ENCODE peak calls at places on chromosomes 12 and 14, in six cellular contexts. Y is adipocyte, T is HCT116, O is Caco-2, H is upper lobe of right lung, W is tibial nerve. D is an unnamed sample. For H3K9me3, the result is how much of the 10 kb centered on the place peaks cover.

GRCh38 chr14:87461704-87462103 is 531.3 kb downstream of the GALC start:
- DNase-seq in Y (no peak), T (no peak), O (no peak), H (no peak), W (no peak), D (no peak)

GRCh38 chr14:38749936-38750335 is 353.1 kb downstream of the SEC23A start:
- DNase-seq in Y (no peak), T (no peak), O (no peak), H (no peak), W (no peak), D (no peak)

GRCh38 chr14:94174622-94175402 is 690 bp downstream of the PPP4R4 start:
- DNase-seq in Y (peak), T (no peak), O (no peak), H (no peak), W (no peak), D (no peak)

GRCh38 chr14:97458302-97459137 is 661.3 kb downstream of the VRK1 start:
- DNase-seq in Y (no peak), T (no peak), O (no peak), H (no peak), W (no peak), D (peak)

GRCh38 chr14:50792634-50793068 is 38.3 kb downstream of the NIN start:
- DNase-seq in Y (no peak), T (no peak), O (no peak), H (no peak), W (no peak), D (no peak)

GRCh38 chr12:122862872-122863701 is 27.8 kb downstream of the HIP1R start:
- DNase-seq in Y (no peak), T (no peak), O (peak), H (peak), W (no peak), D (no peak)

GRCh38 chr12:93790472-93791152 is 113.4 kb downstream of the CRADD start:
- DNase-seq in Y (peak), T (no peak), O (no peak), H (no peak), W (no peak), D (no peak)

GRCh38 chr12:4849024-4849594 is 60.6 kb upstream of the KCNA1 start:
- DNase-seq in Y (peak), T (no peak), O (no peak), H (no peak), W (no peak), D (no peak)

GRCh38 chr12:72139411-72139810 is 132.8 kb upstream of the TRHDE start:
- DNase-seq in Y (no peak), T (no peak), O (no peak), H (no peak), W (no peak), D (no peak)

GRCh38 chr14:75430106-75430505 is 2.3 kb downstream of the JDP2 start:
- DNase-seq in Y (peak), T (no peak), O (no peak), H (no peak), W (no peak), D (no peak)

GRCh38 chr14:68230941-68231717 is 411.6 kb downstream of the RAD51B start:
- DNase-seq in Y (peak), T (no peak), O (no peak), H (no peak), W (no peak), D (no peak)

GRCh38 chr12:101552277-101552676 is 42.5 kb upstream of the MYBPC1 start:
- DNase-seq in Y (peak), T (no peak), O (no peak), H (no peak), W (no peak), D (no peak)

GRCh38 chr12:2311001-2311778 is 258.4 kb downstream of the CACNA1C start:
- DNase-seq in Y (peak), T (no peak), O (no peak), H (no peak), W (no peak), D (no peak)

GRCh38 chr14:36618641-36619040 is 36.2 kb upstream of the NKX2-8 start:
- DNase-seq in Y (peak), T (no peak), O (no peak), H (no peak), W (no peak), D (no peak)

GRCh38 chr12:119574255-119574654 is 19.3 kb upstream of the TMEM233 start:
- DNase-seq in Y (no peak), T (no peak), O (no peak), H (no peak), W (no peak), D (no peak)

GRCh38 chr14:61475316-61475715 is 153.9 kb downstream of the PRKCH start:
- DNase-seq in Y (peak), T (peak), O (no peak), H (no peak), W (no peak), D (no peak)

GRCh38 chr12:64672925-64673409 is 62.7 kb downstream of the RASSF3 start:
- DNase-seq in Y (no peak), T (peak), O (peak), H (no peak), W (no peak), D (no peak)

GRCh38 chr12:126668538-126668937 is 1598.4 kb upstream of the TMEM132C start:
- DNase-seq in Y (peak), T (no peak), O (no peak), H (no peak), W (no peak), D (no peak)

GRCh38 chr12:62912644-62913043 is 22.3 kb downstream of the PPM1H start:
- DNase-seq in Y (no peak), T (no peak), O (no peak), H (no peak), W (no peak), D (no peak)

GRCh38 chr12:84375472-84375871 is 537.1 kb downstream of the SLC6A15 start:
- DNase-seq in Y (peak), T (no peak), O (no peak), H (no peak), W (no peak), D (no peak)

GRCh38 chr12:84842406-84843013 is 70.1 kb downstream of the SLC6A15 start:
- DNase-seq in Y (peak), T (peak), O (no peak), H (no peak), W (no peak), D (no peak)

GRCh38 chr14:63436286-63437098 is 106.7 kb downstream of the PPP2R5E start:
- DNase-seq in Y (no peak), T (no peak), O (no peak), H (no peak), W (no peak), D (no peak)

GRCh38 chr14:60250318-60251035 is 1.5 kb downstream of the PPM1A start:
- DNase-seq in Y (peak), T (peak), O (no peak), H (no peak), W (no peak), D (no peak)

GRCh38 chr12:12896261-12896660 is 4.9 kb downstream of the GPRC5A start:
- DNase-seq in Y (peak), T (no peak), O (no peak), H (no peak), W (no peak), D (no peak)

GRCh38 chr14:81452766-81453165 is 52.6 kb upstream of the STON2 start:
- DNase-seq in Y (no peak), T (no peak), O (no peak), H (no peak), W (no peak), D (no peak)

GRCh38 chr12:48070033-48070432 is 35.8 kb downstream of the SENP1 start:
- DNase-seq in Y (no peak), T (no peak), O (no peak), H (no peak), W (no peak), D (no peak)

GRCh38 chr14:65187421-65188049 is 85.2 kb upstream of the MAX start:
- DNase-seq in Y (no peak), T (no peak), O (no peak), H (no peak), W (no peak), D (no peak)

GRCh38 chr14:79150226-79150625 is 980.1 kb downstream of the NRXN3 start:
- DNase-seq in Y (no peak), T (no peak), O (no peak), H (no peak), W (no peak), D (no peak)
- H3K9me3 ChIP-seq in Y (under half), T (under half), O (under half), H (under half), W (under half), D (under half)

GRCh38 chr12:272942-273906 is 10.6 kb upstream of the SLC6A13 start:
- DNase-seq in Y (no peak), T (no peak), O (no peak), H (no peak), W (no peak), D (no peak)

GRCh38 chr12:271165-271564 is 8.5 kb upstream of the SLC6A13 start:
- DNase-seq in Y (no peak), T (no peak), O (no peak), H (no peak), W (no peak), D (no peak)

GRCh38 chr12:278046-278445 is 15.4 kb upstream of the SLC6A13 start:
- DNase-seq in Y (no peak), T (no peak), O (no peak), H (no peak), W (no peak), D (no peak)

GRCh38 chr12:275784-276183 is 13.1 kb upstream of the SLC6A13 start:
- DNase-seq in Y (no peak), T (no peak), O (no peak), H (no peak), W (no peak), D (no peak)
- H3K9me3 ChIP-seq in Y (under half), T (under half), O (under half), H (under half), W (under half), D (under half)

GRCh38 chr14:43005807-43006206 is 1399.1 kb downstream of the LRFN5 start:
- DNase-seq in Y (no peak), T (no peak), O (no peak), H (no peak), W (no peak), D (no peak)

GRCh38 chr14:43001729-43002128 is 1395.1 kb downstream of the LRFN5 start:
- DNase-seq in Y (no peak), T (no peak), O (no peak), H (no peak), W (no peak), D (no peak)

DNA sequence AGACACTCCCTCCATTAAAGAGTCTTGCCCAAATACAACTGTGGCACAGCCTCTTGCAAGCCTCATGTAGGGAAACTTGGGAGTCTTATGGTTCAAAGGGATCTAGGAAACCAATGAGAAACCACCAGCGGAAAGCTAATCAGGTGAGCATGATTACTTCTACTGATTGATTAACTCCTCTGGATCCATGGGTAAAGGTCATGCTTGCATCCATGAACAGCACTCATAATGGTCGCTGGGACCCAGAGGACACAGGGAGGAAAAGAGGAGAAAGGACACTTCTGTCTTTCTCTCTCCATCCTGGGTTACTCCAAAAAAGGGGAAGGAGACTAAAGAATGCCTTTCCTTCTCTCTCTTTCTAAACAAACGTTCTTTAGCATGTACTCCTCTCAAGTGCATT is 1397.2 kb downstream of the LRFN5 start:
- DNase-seq in Y (no peak), T (peak), O (no peak), H (no peak), W (no peak), D (no peak)
- H3K9me3 ChIP-seq in Y (under half), T (under half), O (under half), H (under half), W (under half), D (under half)

GRCh38 chr14:106067935-106068334 is 541.6 kb downstream of the TMEM121 start:
- DNase-seq in Y (no peak), T (no peak), O (no peak), H (no peak), W (no peak), D (no peak)

GRCh38 chr14:106070242-106070641 is 543.9 kb downstream of the TMEM121 start:
- DNase-seq in Y (no peak), T (no peak), O (no peak), H (no peak), W (no peak), D (no peak)

DNA sequence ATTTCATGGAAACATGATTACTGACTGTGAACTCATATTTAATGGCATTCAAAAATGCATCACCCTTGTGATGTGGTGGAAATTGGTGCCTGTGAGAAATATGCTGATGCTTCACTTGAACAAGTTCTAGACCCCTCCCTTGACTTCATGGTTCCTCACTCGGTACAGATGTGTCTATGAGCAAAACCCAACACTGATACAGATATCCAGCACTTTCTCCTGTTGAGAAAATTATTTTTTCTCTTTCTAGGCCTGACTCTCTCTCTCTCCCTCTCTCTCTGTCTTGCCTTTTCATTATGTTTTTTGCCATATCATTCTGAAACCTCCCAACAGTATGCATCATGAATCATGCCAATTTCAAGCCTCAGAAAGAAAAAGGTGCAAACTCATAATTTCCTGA is 543.4 kb downstream of the TMEM121 start:
- DNase-seq in Y (no peak), T (no peak), O (no peak), H (no peak), W (no peak), D (no peak)
- H3K9me3 ChIP-seq in Y (under half), T (under half), O (under half), H (under half), W (under half), D (under half)

DNA sequence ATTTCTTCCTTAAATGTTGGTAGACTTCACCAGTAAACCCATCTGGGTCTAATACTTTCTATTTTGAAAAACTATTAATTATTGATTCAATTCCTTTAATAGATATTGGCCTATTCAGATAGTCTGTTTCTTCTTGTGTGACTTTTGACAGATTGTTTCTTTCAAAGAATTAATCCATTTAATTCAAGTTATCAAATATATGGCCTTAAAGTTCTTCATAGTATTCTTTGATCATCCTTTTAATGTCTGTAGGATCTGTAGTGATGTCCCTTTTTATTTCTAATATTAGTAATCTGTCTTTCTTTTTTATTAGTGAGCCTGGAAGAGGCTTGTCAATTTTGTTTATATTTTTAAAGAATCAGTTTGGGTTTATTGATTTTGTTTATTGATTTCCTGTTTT is 190.0 kb downstream of the SLC38A4 start:
- DNase-seq in Y (no peak), T (no peak), O (no peak), H (no peak), W (no peak), D (no peak)
- H3K9me3 ChIP-seq in Y (under half), T (under half), O (under half), H (under half), W (under half), D (under half)

DNA sequence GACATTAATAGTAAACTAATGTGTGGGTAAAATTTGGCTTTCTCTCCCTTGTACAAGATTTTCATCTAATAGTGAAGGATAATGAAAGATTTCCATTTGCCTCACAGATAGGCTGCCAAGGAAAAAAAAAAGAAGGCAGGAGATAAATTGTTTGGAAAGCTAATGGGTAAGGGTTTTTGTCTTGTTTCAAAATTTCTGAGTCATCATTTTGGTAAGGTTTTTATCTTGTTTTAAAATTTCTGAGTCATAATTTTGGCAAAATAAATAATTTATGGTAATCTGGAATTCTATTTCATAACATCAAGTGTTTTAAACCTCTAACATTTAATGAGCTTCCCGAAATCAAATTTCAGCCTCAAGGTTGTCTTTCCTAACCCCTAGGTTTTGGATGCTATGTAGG is 1035.7 kb upstream of the FBXO33 start:
- DNase-seq in Y (no peak), T (no peak), O (no peak), H (no peak), W (no peak), D (no peak)
- H3K9me3 ChIP-seq in Y (under half), T (under half), O (under half), H (under half), W (under half), D (under half)

DNA sequence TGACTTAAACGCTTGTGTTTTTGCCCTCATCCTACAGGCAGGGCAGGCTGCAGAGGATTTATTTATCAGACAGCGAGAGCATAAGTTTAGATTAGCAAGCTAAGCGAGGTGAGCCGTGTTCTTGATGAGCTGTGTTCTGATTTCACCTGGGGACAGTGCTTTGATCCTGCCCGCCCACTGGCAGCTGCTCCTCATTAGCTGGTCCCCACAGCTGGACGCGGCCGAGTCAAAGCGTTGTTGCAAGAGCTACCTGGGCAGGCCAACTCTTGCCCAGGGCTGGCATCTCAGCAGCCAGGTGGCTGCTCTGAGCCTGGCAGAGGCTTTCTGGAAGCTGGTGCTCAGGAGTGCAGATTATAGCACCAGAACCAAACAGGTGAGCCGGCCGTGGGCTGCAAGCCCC is 46.8 kb upstream of the BEGAIN start:
- DNase-seq in Y (no peak), T (no peak), O (no peak), H (no peak), W (no peak), D (no peak)
- H3K9me3 ChIP-seq in Y (under half), T (under half), O (under half), H (under half), W (under half), D (under half)

D was measured in T-helper 17 cell.